ENCODE peak calls at places on chromosomes 13 and 19, in seven cellular contexts. S is activated naive CD4-positive, alpha-beta T cell treated with anti-CD3 and anti-CD28 coated beads for 36 hours; Y is OCI-LY7; X is fibroblast of pulmonary artery; V is nephron progenitor cell; U is mesenteric fat pad; N is astrocyte of the spinal cord. J is an unnamed sample.

GRCh38 chr13:39034085-39034484 is 3.8 kb downstream of the PROSER1 start:
- DNase-seq in X (no peak), V (no peak), N (no peak), S (no peak), Y (no peak), U (no peak), J (no peak)

GRCh38 chr13:25249001-25249543 is 38.2 kb downstream of the MTMR6 start:
- DNase-seq in S (no peak), X (peak; percentile 43), N (peak; percentile 49), V (no peak), U (no peak), Y (peak; percentile 49), J (no peak)

GRCh38 chr13:24626449-24626848 is 53.8 kb upstream of the ATP12A start:
- DNase-seq in N (no peak), V (no peak), S (peak; percentile 42), X (no peak), U (no peak), Y (no peak), J (no peak)

GRCh38 chr13:110134801-110135200 is 172.2 kb downstream of the COL4A1 start:
- DNase-seq in S (no peak), U (no peak), V (no peak), X (peak; percentile 30), N (peak; percentile 54), Y (no peak), J (no peak)

GRCh38 chr13:19864018-19864338 is 529 bp upstream of the ZMYM5 start:
- DNase-seq in V (peak; percentile 59), S (no peak), N (peak; percentile 88), X (peak; percentile 81), U (peak; percentile 92), Y (peak; percentile 75), J (no peak)

GRCh38 chr13:114124921-114125320 is 7.5 kb downstream of the RASA3 start:
- DNase-seq in S (peak; percentile 93), V (no peak), N (peak; percentile 80), Y (no peak), U (no peak), X (peak; percentile 66), J (no peak)

GRCh38 chr13:24228852-24229458 is 68.4 kb downstream of the SPATA13 start:
- DNase-seq in Y (peak; percentile 66), V (peak; percentile 39), X (peak; percentile 85), N (peak; percentile 74), U (no peak), S (peak; percentile 63), J (peak; percentile 57)

GRCh38 chr13:35260316-35260715 is 216.2 kb downstream of the MAB21L1 start:
- DNase-seq in N (no peak), Y (no peak), U (no peak), V (no peak), X (no peak), S (no peak), J (no peak)

GRCh38 chr13:26494591-26494990 is 62.9 kb upstream of the WASF3 start:
- DNase-seq in U (no peak), S (no peak), X (no peak), V (no peak), Y (no peak), N (no peak), J (no peak)

GRCh38 chr13:65468628-65469027 is 1761.5 kb downstream of the PCDH9 start:
- DNase-seq in Y (no peak), N (peak; percentile 13), V (no peak), U (no peak), X (peak; percentile 73), S (no peak), J (no peak)

GRCh38 chr13:31018511-31018910 is 86.1 kb downstream of the TEX26 start:
- DNase-seq in X (no peak), S (no peak), U (no peak), V (no peak), N (no peak), Y (no peak), J (no peak)

GRCh38 chr13:113493315-113493951 is 2.9 kb upstream of the DCUN1D2 start:
- DNase-seq in X (peak; percentile 94), S (no peak), V (no peak), N (peak; percentile 96), U (no peak), Y (no peak), J (peak; percentile 85)

GRCh38 chr19:18904334-18905057 is 8.5 kb upstream of the CERS1 start:
- DNase-seq in V (no peak), S (no peak), Y (no peak), U (no peak), N (no peak), X (no peak), J (no peak)

GRCh38 chr19:2630352-2631001 is 72.0 kb downstream of the GNG7 start:
- DNase-seq in Y (no peak), N (no peak), V (no peak), U (no peak), X (no peak), S (no peak), J (no peak)

GRCh38 chr19:2043864-2044708 is 7.0 kb downstream of the MKNK2 start:
- DNase-seq in U (no peak), V (no peak), Y (peak; percentile 46), S (no peak), N (no peak), X (no peak), J (no peak)

GRCh38 chr13:48155850-48156249 is 60.9 kb upstream of the MED4 start:
- DNase-seq in N (peak; percentile 65), X (peak; percentile 79), S (peak; percentile 44), U (no peak), V (no peak), Y (no peak), J (peak; percentile 38)

GRCh38 chr19:2239771-2240770 is 3.4 kb downstream of the SF3A2 start:
- DNase-seq in X (peak; percentile 57), V (peak; percentile 28), Y (peak; percentile 59), S (peak; percentile 61), U (no peak), N (peak; percentile 51), J (no peak)

GRCh38 chr19:47309038-47309437 is 623 bp upstream of the C5AR1 start:
- DNase-seq in V (no peak), Y (no peak), S (no peak), N (no peak), U (no peak), X (peak; percentile 39), J (no peak)

J was measured in HCT116.